ENCODE peak calls at places on chromosomes 13 and 19, in ten cellular contexts. J, D, R, G, Q, Y, F, X, N and S are unnamed samples.

GRCh38 chr13:31119966-31120733 is 41.6 kb downstream of the HSPH1 start:
- DNase-seq in J (no peak), D (no peak), R (no peak), G (no peak), Q (no peak), Y (no peak), F (no peak), X (no peak), N (no peak), S (no peak)

GRCh38 chr13:75492389-75492788 is 10.4 kb upstream of the TBC1D4 start:
- DNase-seq in J (no peak), D (no peak), R (no peak), G (no peak), Q (no peak), Y (no peak), F (no peak), X (no peak), N (no peak), S (no peak)

GRCh38 chr13:50910483-50910805 is 853 bp downstream of the RNASEH2B start:
- DNase-seq in J (no peak), D (peak), R (no peak), G (peak), Q (peak), Y (peak), F (no peak), X (no peak), N (no peak), S (no peak)

GRCh38 chr13:111270126-111270525 is 50.3 kb upstream of the TEX29 start:
- DNase-seq in J (no peak), D (peak), R (no peak), G (no peak), Q (peak), Y (no peak), F (no peak), X (no peak), N (no peak), S (no peak)

GRCh38 chr13:112893570-112894422 is 75.2 kb upstream of the MCF2L start:
- DNase-seq in J (no peak), D (peak), R (no peak), G (no peak), Q (no peak), Y (peak), F (no peak), X (no peak), N (no peak), S (no peak)

GRCh38 chr19:15177269-15178116 is 23.3 kb downstream of the NOTCH3 start:
- DNase-seq in J (no peak), D (peak), R (peak), G (peak), Q (peak), Y (peak), F (peak), X (peak), N (peak), S (peak)

GRCh38 chr19:46271488-46272197 is 25.2 kb upstream of the HIF3A start:
- DNase-seq in J (no peak), D (no peak), R (no peak), G (peak), Q (no peak), Y (no peak), F (no peak), X (no peak), N (no peak), S (no peak)

GRCh38 chr13:29435125-29435911 is 160.2 kb downstream of the SLC7A1 start:
- DNase-seq in J (no peak), D (no peak), R (no peak), G (no peak), Q (no peak), Y (no peak), F (no peak), X (no peak), N (no peak), S (no peak)

GRCh38 chr13:73973156-73973555 is 161.0 kb downstream of the KLF12 start:
- DNase-seq in J (no peak), D (no peak), R (no peak), G (no peak), Q (no peak), Y (no peak), F (no peak), X (no peak), N (no peak), S (no peak)

GRCh38 chr13:111407381-111408131 is 87.1 kb downstream of the TEX29 start:
- DNase-seq in J (no peak), D (no peak), R (no peak), G (no peak), Q (no peak), Y (no peak), F (no peak), X (peak), N (no peak), S (no peak)

GRCh38 chr13:53749306-53749705 is 720.7 kb downstream of the OLFM4 start:
- DNase-seq in J (no peak), D (no peak), R (no peak), G (no peak), Q (no peak), Y (no peak), F (no peak), X (no peak), N (no peak), S (no peak)

GRCh38 chr13:88464851-88465250 is 793.7 kb downstream of the SLITRK5 start:
- DNase-seq in J (no peak), D (no peak), R (no peak), G (no peak), Q (no peak), Y (no peak), F (no peak), X (no peak), N (no peak), S (no peak)

GRCh38 chr19:604355-604754 is 14.7 kb downstream of the HCN2 start:
- DNase-seq in J (no peak), D (no peak), R (no peak), G (peak), Q (no peak), Y (no peak), F (no peak), X (no peak), N (no peak), S (no peak)

GRCh38 chr19:38264486-38265212 is at the start of gene SPINT2:
- DNase-seq in J (no peak), D (peak), R (no peak), G (no peak), Q (no peak), Y (peak), F (peak), X (no peak), N (peak), S (no peak)

GRCh38 chr13:58884810-58885209 is 1253.3 kb downstream of the PCDH17 start:
- DNase-seq in J (no peak), D (no peak), R (no peak), G (no peak), Q (no peak), Y (no peak), F (no peak), X (no peak), N (no peak), S (no peak)

GRCh38 chr19:42284641-42285341 is 15.7 kb downstream of the CIC start:
- DNase-seq in J (no peak), D (no peak), R (peak), G (no peak), Q (no peak), Y (no peak), F (no peak), X (no peak), N (no peak), S (no peak)

GRCh38 chr19:2586196-2586595 is 110.3 kb downstream of the GADD45B start:
- DNase-seq in J (no peak), D (no peak), R (no peak), G (no peak), Q (no peak), Y (no peak), F (no peak), X (no peak), N (no peak), S (no peak)

GRCh38 chr13:30308548-30308947 is 1.2 kb upstream of the KATNAL1 start:
- DNase-seq in J (no peak), D (no peak), R (no peak), G (peak), Q (no peak), Y (no peak), F (no peak), X (no peak), N (no peak), S (no peak)